ENCODE peak calls at places on chromosomes 11 and 22, in eight cellular contexts. E is cerebellar nuclear complex; V is HT-29; L is HuH-7.5; I is dermis blood vessel endothelial cell; H is C1 segment of cervical spinal cord; U is activated T-cell treated with anti-CD3 and anti-CD28 coated beads, Interleukin-2, amount 50 U/mL, for 48 hours; Z is NCI-H187 treated with DMSO at 0.1 percent for 48 hours. Y is an unnamed sample.

GRCh38 chr11:85118151-85118550 is 509.0 kb downstream of the DLG2 start:
- DNase-seq in U (no peak), V (no peak), I (no peak), E (no peak), Z (no peak), L (no peak), H (no peak), Y (no peak)

GRCh38 chr11:115503083-115503885 is 931 bp downstream of the CADM1 start:
- DNase-seq in I (peak; percentile 46), Z (no peak), L (peak; percentile 36), E (no peak), V (no peak), H (peak; percentile 87), U (peak; percentile 30), Y (peak; percentile 25)

GRCh38 chr22:30486661-30487115 is 14.9 kb upstream of the SEC14L3 start:
- DNase-seq in Z (no peak), U (no peak), L (no peak), V (peak; percentile 17), E (no peak), H (no peak), I (no peak), Y (no peak)

GRCh38 chr11:69199583-69200295 is 44.0 kb downstream of the SMIM38 start:
- DNase-seq in E (no peak), U (no peak), H (no peak), V (no peak), I (peak; percentile 75), L (no peak), Z (no peak), Y (no peak)

GRCh38 chr22:43884600-43885318 is 7.1 kb downstream of the PNPLA5 start:
- DNase-seq in H (no peak), I (peak; percentile 65), U (peak; percentile 74), E (no peak), L (peak; percentile 66), V (peak; percentile 45), Z (no peak), Y (peak; percentile 61)

GRCh38 chr22:26744892-26745808 is 87.8 kb downstream of the MIAT start:
- DNase-seq in L (no peak), I (no peak), H (no peak), Z (no peak), V (peak; percentile 53), U (no peak), E (no peak), Y (no peak)

GRCh38 chr22:18096823-18097222 is 13.8 kb upstream of the TUBA8 start:
- DNase-seq in E (no peak), V (no peak), L (no peak), I (peak; percentile 36), Z (no peak), H (no peak), U (no peak), Y (no peak)

GRCh38 chr11:100748153-100748552 is 61.1 kb downstream of the ARHGAP42 start:
- DNase-seq in Z (no peak), L (no peak), U (no peak), H (no peak), E (no peak), V (no peak), I (no peak), Y (no peak)

Y was measured in EL.